ENCODE peak calls at places on chromosomes 5 and 9, in eight cellular contexts. One of them, this sample, is unnamed.
A peak's percentile ranks its signal among the peaks of the same experiment; 100 is the strongest.

GRCh38 chr5:93967923-93968322 is 226.5 kb upstream of the POU5F2 start:
- DNase-seq in astrocyte of the hippocampus: no peak
- DNase-seq in thyroid gland: no peak
- DNase-seq in NCI-H1694 treated with DMSO at 0.1 percent for 48 hours: no peak
- DNase-seq in naive thymus-derived CD4-positive, alpha-beta T cell: no peak
- DNase-seq in dorsolateral prefrontal cortex: no peak
- DNase-seq in body of pancreas: no peak
- DNase-seq in hippocampal formation: no peak
- DNase-seq in this sample: no peak

GRCh38 chr5:171495122-171495700 is 75.8 kb downstream of the FGF18 start:
- DNase-seq in thyroid gland: no peak
- DNase-seq in NCI-H1694 treated with DMSO at 0.1 percent for 48 hours: no peak
- DNase-seq in naive thymus-derived CD4-positive, alpha-beta T cell: no peak
- DNase-seq in astrocyte of the hippocampus: peak; percentile 47
- DNase-seq in dorsolateral prefrontal cortex: no peak
- DNase-seq in body of pancreas: no peak
- DNase-seq in hippocampal formation: no peak
- DNase-seq in this sample: no peak

GRCh38 chr5:170553218-170553617 is 49.4 kb downstream of the KCNIP1 start:
- DNase-seq in naive thymus-derived CD4-positive, alpha-beta T cell: no peak
- DNase-seq in astrocyte of the hippocampus: no peak
- DNase-seq in hippocampal formation: no peak
- DNase-seq in thyroid gland: no peak
- DNase-seq in body of pancreas: no peak
- DNase-seq in dorsolateral prefrontal cortex: no peak
- DNase-seq in NCI-H1694 treated with DMSO at 0.1 percent for 48 hours: no peak
- DNase-seq in this sample: no peak

GRCh38 chr9:107667269-107667681 is 177.7 kb upstream of the KLF4 start:
- DNase-seq in NCI-H1694 treated with DMSO at 0.1 percent for 48 hours: no peak
- DNase-seq in body of pancreas: no peak
- DNase-seq in thyroid gland: no peak
- DNase-seq in naive thymus-derived CD4-positive, alpha-beta T cell: no peak
- DNase-seq in hippocampal formation: no peak
- DNase-seq in astrocyte of the hippocampus: no peak
- DNase-seq in dorsolateral prefrontal cortex: no peak
- DNase-seq in this sample: no peak

GRCh38 chr5:127294829-127295228 is 4.2 kb downstream of the MEGF10 start:
- DNase-seq in dorsolateral prefrontal cortex: no peak
- DNase-seq in NCI-H1694 treated with DMSO at 0.1 percent for 48 hours: no peak
- DNase-seq in naive thymus-derived CD4-positive, alpha-beta T cell: no peak
- DNase-seq in astrocyte of the hippocampus: no peak
- DNase-seq in body of pancreas: no peak
- DNase-seq in hippocampal formation: no peak
- DNase-seq in thyroid gland: no peak
- DNase-seq in this sample: no peak

GRCh38 chr9:128419061-128419925 is 1.4 kb upstream of the CERCAM start:
- DNase-seq in dorsolateral prefrontal cortex: no peak
- DNase-seq in thyroid gland: peak; percentile 24
- DNase-seq in body of pancreas: no peak
- DNase-seq in hippocampal formation: no peak
- DNase-seq in naive thymus-derived CD4-positive, alpha-beta T cell: no peak
- DNase-seq in astrocyte of the hippocampus: peak; percentile 50
- DNase-seq in NCI-H1694 treated with DMSO at 0.1 percent for 48 hours: peak; percentile 48
- DNase-seq in this sample: no peak

GRCh38 chr5:32428426-32428825 is 16.1 kb downstream of the ZFR start:
- DNase-seq in hippocampal formation: no peak
- DNase-seq in NCI-H1694 treated with DMSO at 0.1 percent for 48 hours: no peak
- DNase-seq in dorsolateral prefrontal cortex: no peak
- DNase-seq in astrocyte of the hippocampus: no peak
- DNase-seq in body of pancreas: no peak
- DNase-seq in naive thymus-derived CD4-positive, alpha-beta T cell: no peak
- DNase-seq in thyroid gland: no peak
- DNase-seq in this sample: no peak

GRCh38 chr9:134208981-134209725 is 44.8 kb upstream of the RNU6ATAC start:
- DNase-seq in hippocampal formation: no peak
- DNase-seq in naive thymus-derived CD4-positive, alpha-beta T cell: no peak
- DNase-seq in body of pancreas: no peak
- DNase-seq in astrocyte of the hippocampus: no peak
- DNase-seq in dorsolateral prefrontal cortex: no peak
- DNase-seq in NCI-H1694 treated with DMSO at 0.1 percent for 48 hours: no peak
- DNase-seq in thyroid gland: no peak
- DNase-seq in this sample: no peak

GRCh38 chr5:132780577-132780976 is 3.5 kb upstream of the SEPTIN8 start:
- DNase-seq in hippocampal formation: no peak
- DNase-seq in NCI-H1694 treated with DMSO at 0.1 percent for 48 hours: no peak
- DNase-seq in thyroid gland: no peak
- DNase-seq in astrocyte of the hippocampus: no peak
- DNase-seq in body of pancreas: no peak
- DNase-seq in dorsolateral prefrontal cortex: no peak
- DNase-seq in naive thymus-derived CD4-positive, alpha-beta T cell: no peak
- DNase-seq in this sample: no peak

GRCh38 chr9:108386859-108387384 is 468.9 kb downstream of the ACTL7B start:
- DNase-seq in NCI-H1694 treated with DMSO at 0.1 percent for 48 hours: no peak
- DNase-seq in naive thymus-derived CD4-positive, alpha-beta T cell: no peak
- DNase-seq in body of pancreas: no peak
- DNase-seq in hippocampal formation: no peak
- DNase-seq in dorsolateral prefrontal cortex: no peak
- DNase-seq in thyroid gland: no peak
- DNase-seq in astrocyte of the hippocampus: peak; percentile 33
- DNase-seq in this sample: no peak

GRCh38 chr5:1468247-1468612 is 23.0 kb upstream of the SLC6A3 start:
- DNase-seq in naive thymus-derived CD4-positive, alpha-beta T cell: no peak
- DNase-seq in NCI-H1694 treated with DMSO at 0.1 percent for 48 hours: peak; percentile 61
- DNase-seq in astrocyte of the hippocampus: peak; percentile 31
- DNase-seq in body of pancreas: no peak
- DNase-seq in thyroid gland: peak; percentile 48
- DNase-seq in hippocampal formation: no peak
- DNase-seq in dorsolateral prefrontal cortex: peak; percentile 31
- DNase-seq in this sample: no peak

GRCh38 chr9:136087741-136088480 is 7.2 kb downstream of the NACC2 start:
- DNase-seq in NCI-H1694 treated with DMSO at 0.1 percent for 48 hours: no peak
- DNase-seq in dorsolateral prefrontal cortex: no peak
- DNase-seq in hippocampal formation: no peak
- DNase-seq in naive thymus-derived CD4-positive, alpha-beta T cell: no peak
- DNase-seq in astrocyte of the hippocampus: no peak
- DNase-seq in thyroid gland: no peak
- DNase-seq in body of pancreas: no peak
- DNase-seq in this sample: no peak

This sample was measured in substantia nigra.